ENCODE peak calls at places on chromosomes 16 and 17, in eight cellular contexts. L, Q, G, C, O, Z, A and V are unnamed samples.

GRCh38 chr17:64505320-64506200 is 529 bp downstream of the DDX5 start:
- DNase-seq in L (peak; percentile 80), Q (peak; percentile 89), G (peak; percentile 79), C (peak; percentile 79), O (peak; percentile 70), Z (peak; percentile 84), A (peak; percentile 77), V (peak; percentile 86)

GRCh38 chr17:38604479-38605229 is 1.1 kb downstream of the SRCIN1 start:
- DNase-seq in L (peak; percentile 62), Q (no peak), G (peak; percentile 43), C (no peak), O (no peak), Z (no peak), A (peak; percentile 73), V (peak; percentile 68)

GRCh38 chr17:8121531-8122390 is 2.1 kb downstream of the HES7 start:
- DNase-seq in L (peak; percentile 73), Q (peak; percentile 77), G (peak; percentile 74), C (no peak), O (peak; percentile 63), Z (no peak), A (peak; percentile 31), V (peak; percentile 39)

GRCh38 chr16:61936522-61936921 is 99.7 kb downstream of the CDH8 start:
- DNase-seq in L (no peak), Q (no peak), G (no peak), C (no peak), O (no peak), Z (no peak), A (no peak), V (no peak)

GRCh38 chr17:4333041-4333440 is 33.4 kb downstream of the UBE2G1 start:
- DNase-seq in L (no peak), Q (no peak), G (no peak), C (no peak), O (no peak), Z (no peak), A (no peak), V (no peak)

GRCh38 chr16:85566502-85567100 is 46.5 kb upstream of the GSE1 start:
- DNase-seq in L (no peak), Q (no peak), G (no peak), C (no peak), O (no peak), Z (no peak), A (no peak), V (no peak)

GRCh38 chr17:10713336-10713735 is 15.9 kb downstream of the ADPRM start:
- DNase-seq in L (no peak), Q (peak; percentile 83), G (no peak), C (no peak), O (no peak), Z (no peak), A (no peak), V (no peak)

GRCh38 chr17:28188841-28189263 is 130.1 kb upstream of the TMEM97 start:
- DNase-seq in L (no peak), Q (peak; percentile 28), G (no peak), C (no peak), O (no peak), Z (no peak), A (no peak), V (no peak)

GRCh38 chr16:1983544-1984346 is at the start of gene GFER:
- DNase-seq in L (peak; percentile 96), Q (peak; percentile 96), G (peak; percentile 90), C (peak; percentile 88), O (peak; percentile 94), Z (peak; percentile 63), A (peak; percentile 64), V (peak; percentile 94)

GRCh38 chr16:50635505-50636392 is 45.4 kb downstream of the SNX20 start:
- DNase-seq in L (no peak), Q (no peak), G (peak; percentile 18), C (no peak), O (no peak), Z (no peak), A (no peak), V (no peak)

GRCh38 chr17:38329808-38330730 is 13.7 kb downstream of the GPR179 start:
- DNase-seq in L (no peak), Q (no peak), G (no peak), C (no peak), O (no peak), Z (no peak), A (no peak), V (no peak)

GRCh38 chr16:82748026-82748425 is 121.3 kb downstream of the CDH13 start:
- DNase-seq in L (no peak), Q (peak; percentile 79), G (no peak), C (no peak), O (no peak), Z (no peak), A (no peak), V (no peak)